ENCODE peak calls at places on chromosomes 13 and 19, in five cellular contexts. G is CD8-positive, alpha-beta memory T cell; M is CD4-positive, alpha-beta memory T cell; H is IMR-90; O is uterus. N is an unnamed sample.

GRCh38 chr19:14450168-14450874 is 17.2 kb downstream of the PKN1 start:
- DNase-seq in G (peak; percentile 36), M (peak; percentile 47), H (no peak), O (no peak), N (no peak)

GRCh38 chr13:27536361-27537101 is 83.8 kb downstream of the LNX2 start:
- DNase-seq in G (no peak), M (no peak), H (no peak), O (no peak), N (no peak)

GRCh38 chr13:30796132-30796832 is 60.9 kb downstream of the ALOX5AP start:
- DNase-seq in G (no peak), M (peak; percentile 11), H (peak; percentile 62), O (no peak), N (peak; percentile 40)

GRCh38 chr13:32019612-32020233 is 11.9 kb upstream of the FRY start:
- DNase-seq in G (no peak), M (peak; percentile 10), H (peak; percentile 81), O (peak; percentile 62), N (peak; percentile 38)

GRCh38 chr13:34430294-34430693 is 511.8 kb upstream of the NBEA start:
- DNase-seq in G (no peak), M (no peak), H (peak; percentile 3), O (no peak), N (no peak)

GRCh38 chr13:27913116-27913515 is 6.7 kb upstream of the PDX1 start:
- DNase-seq in G (no peak), M (no peak), H (no peak), O (no peak), N (no peak)

GRCh38 chr19:48553676-48554384 is 1.9 kb downstream of the SULT2B1 start:
- DNase-seq in G (no peak), M (no peak), H (peak; percentile 86), O (peak; percentile 50), N (peak; percentile 94)

GRCh38 chr13:44159633-44160279 is 213.9 kb upstream of the SERP2 start:
- DNase-seq in G (no peak), M (no peak), H (no peak), O (no peak), N (no peak)

GRCh38 chr19:5997371-5997770 is 19.4 kb upstream of the RANBP3 start:
- DNase-seq in G (no peak), M (no peak), H (no peak), O (no peak), N (no peak)

GRCh38 chr19:49423278-49423984 is at the start of gene PTH2:
- DNase-seq in G (no peak), M (no peak), H (no peak), O (no peak), N (no peak)

GRCh38 chr13:110610955-110611595 is 4.3 kb upstream of the NAXD start:
- DNase-seq in G (no peak), M (no peak), H (peak; percentile 21), O (no peak), N (no peak)

GRCh38 chr19:46728693-46729339 is 11.9 kb upstream of the PRKD2 start:
- DNase-seq in G (peak; percentile 81), M (peak; percentile 78), H (peak; percentile 44), O (peak; percentile 75), N (peak; percentile 64)

GRCh38 chr19:38485541-38486285 is 52.2 kb downstream of the RYR1 start:
- DNase-seq in G (no peak), M (no peak), H (no peak), O (no peak), N (no peak)

GRCh38 chr19:30070198-30070969 is 128.3 kb downstream of the URI1 start:
- DNase-seq in G (no peak), M (no peak), H (no peak), O (no peak), N (no peak)

GRCh38 chr13:64925284-64925683 is 2304.9 kb downstream of the PCDH9 start:
- DNase-seq in G (no peak), M (no peak), H (peak; percentile 19), O (no peak), N (no peak)

GRCh38 chr13:86856996-86857395 is 814.2 kb upstream of the SLITRK5 start:
- DNase-seq in G (no peak), M (no peak), H (peak; percentile 76), O (no peak), N (no peak)

GRCh38 chr13:95573226-95573625 is 20.7 kb downstream of the CLDN10 start:
- DNase-seq in G (no peak), M (no peak), H (peak; percentile 11), O (no peak), N (peak; percentile 25)

GRCh38 chr19:39032164-39032918 is at the start of gene FBXO27:
- DNase-seq in G (no peak), M (no peak), H (no peak), O (peak; percentile 20), N (no peak)

GRCh38 chr13:97266734-97267417 is 44.7 kb downstream of the MBNL2 start:
- DNase-seq in G (no peak), M (no peak), H (no peak), O (no peak), N (no peak)

GRCh38 chr19:49362048-49362925 is at the start of gene TEAD2:
- DNase-seq in G (no peak), M (peak; percentile 20), H (peak; percentile 47), O (peak; percentile 86), N (peak; percentile 54)

GRCh38 chr19:37227996-37228395 is 10.0 kb downstream of the ZNF383 start:
- DNase-seq in G (peak; percentile 19), M (peak; percentile 40), H (no peak), O (no peak), N (no peak)

GRCh38 chr13:99636728-99637353 is 135.6 kb downstream of the TM9SF2 start:
- DNase-seq in G (no peak), M (no peak), H (no peak), O (no peak), N (no peak)

GRCh38 chr13:75186384-75186783 is 295.6 kb downstream of the TBC1D4 start:
- DNase-seq in G (no peak), M (no peak), H (no peak), O (no peak), N (no peak)

GRCh38 chr13:114225610-114226009 is 9.1 kb upstream of the CDC16 start:
- DNase-seq in G (no peak), M (no peak), H (no peak), O (no peak), N (no peak)

GRCh38 chr13:19993024-19993423 is 34.5 kb downstream of the ZMYM2 start:
- DNase-seq in G (no peak), M (no peak), H (no peak), O (no peak), N (no peak)

GRCh38 chr13:113374511-113375175 is 10.7 kb upstream of the GRTP1 start:
- DNase-seq in G (no peak), M (no peak), H (no peak), O (no peak), N (no peak)

GRCh38 chr19:6667114-6667627 is 2.8 kb downstream of the TNFSF14 start:
- DNase-seq in G (peak; percentile 14), M (no peak), H (no peak), O (no peak), N (no peak)

GRCh38 chr13:73532582-73532981 is 473.8 kb downstream of the KLF5 start:
- DNase-seq in G (no peak), M (no peak), H (no peak), O (no peak), N (no peak)

GRCh38 chr19:41868120-41868988 is 8.3 kb downstream of the RPS19 start:
- DNase-seq in G (no peak), M (no peak), H (no peak), O (no peak), N (no peak)

GRCh38 chr13:108985166-108985565 is 355.8 kb downstream of the MYO16 start:
- DNase-seq in G (no peak), M (no peak), H (no peak), O (no peak), N (no peak)

DNA sequence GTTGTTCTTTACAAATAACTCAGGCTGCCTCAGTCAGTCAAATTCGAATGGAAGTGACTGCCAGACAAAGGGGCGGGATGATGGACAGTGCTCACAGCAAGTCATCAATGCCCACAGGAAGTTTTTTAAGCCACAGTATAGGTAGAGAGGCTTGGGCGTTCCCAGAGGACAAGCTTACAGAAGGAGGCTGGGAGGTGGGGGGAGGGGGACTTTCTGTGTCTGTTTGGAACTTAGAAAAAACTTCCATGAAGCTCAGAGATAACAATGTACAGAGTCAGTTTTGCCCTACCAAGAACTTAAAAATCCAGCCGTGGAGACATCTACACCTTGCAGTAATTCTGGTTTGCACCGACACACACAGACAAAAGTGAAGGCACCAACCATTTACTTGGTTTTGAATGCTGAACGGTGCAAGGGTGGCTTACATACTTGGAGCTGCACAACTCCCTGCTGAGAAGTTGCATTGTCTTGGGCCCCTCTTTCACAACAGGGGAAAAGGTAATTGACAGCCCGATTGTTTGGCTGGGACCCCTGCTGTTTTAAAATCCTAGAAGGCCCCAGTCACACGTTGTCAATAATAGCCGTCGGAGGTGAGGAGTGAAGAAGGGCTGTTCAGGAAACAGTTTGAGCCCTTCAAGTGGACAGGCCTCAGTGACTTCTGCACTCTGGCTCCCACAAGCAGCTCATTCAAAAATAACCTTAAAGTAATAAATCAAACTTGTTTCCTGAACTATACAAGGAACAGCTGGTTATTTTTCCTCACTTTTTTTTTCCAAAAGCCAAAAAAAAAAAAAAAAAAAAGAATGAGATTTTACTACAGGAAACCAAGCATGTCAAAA is 18.8 kb upstream of the SPRY2 start:
- DNase-seq in G (no peak), M (no peak), H (no peak), O (no peak), N (no peak)
- H3K27ac ChIP-seq in G (no peak overlapping the region), M (no peak overlapping the region), H (no peak overlapping the region), O (no peak overlapping the region), N (no peak overlapping the region)

GRCh38 chr13:90413548-90413947 is 933.9 kb upstream of the MIR17HG start:
- DNase-seq in G (no peak), M (no peak), H (no peak), O (no peak), N (no peak)
- H3K9me3 ChIP-seq in G (no peaks in the 10 kb centered on the region), M (no peaks in the 10 kb centered on the region), H (no peaks in the 10 kb centered on the region), O (no peaks in the 10 kb centered on the region), N (no peaks in the 10 kb centered on the region)

DNA sequence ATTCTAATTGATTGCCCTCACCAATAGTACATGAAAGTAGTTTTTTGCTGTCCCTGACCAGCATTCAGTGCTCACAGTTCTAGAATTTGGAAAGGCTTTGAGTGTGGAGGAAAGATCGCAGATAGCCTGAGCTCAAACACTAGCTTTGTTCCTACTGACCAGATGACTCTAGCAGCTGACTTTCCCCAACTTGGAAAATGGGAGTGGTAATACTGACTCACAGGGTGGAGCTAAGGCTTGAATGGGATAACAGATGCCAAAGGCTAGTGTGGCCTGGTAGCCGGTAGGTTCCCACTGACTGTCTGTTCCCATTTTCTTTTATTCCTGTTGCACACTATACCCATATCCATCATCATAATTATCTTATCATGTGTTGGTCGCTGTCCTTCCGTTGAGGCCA is 3.7 kb downstream of the ZSCAN22 start:
- DNase-seq in G (no peak), M (no peak), H (peak; percentile 76), O (no peak), N (no peak)
- H3K27ac ChIP-seq in G (no peak overlapping the region), M (no peak overlapping the region), H (no peak overlapping the region), O (no peak overlapping the region), N (peak overlapping the region; percentile 5)

DNA sequence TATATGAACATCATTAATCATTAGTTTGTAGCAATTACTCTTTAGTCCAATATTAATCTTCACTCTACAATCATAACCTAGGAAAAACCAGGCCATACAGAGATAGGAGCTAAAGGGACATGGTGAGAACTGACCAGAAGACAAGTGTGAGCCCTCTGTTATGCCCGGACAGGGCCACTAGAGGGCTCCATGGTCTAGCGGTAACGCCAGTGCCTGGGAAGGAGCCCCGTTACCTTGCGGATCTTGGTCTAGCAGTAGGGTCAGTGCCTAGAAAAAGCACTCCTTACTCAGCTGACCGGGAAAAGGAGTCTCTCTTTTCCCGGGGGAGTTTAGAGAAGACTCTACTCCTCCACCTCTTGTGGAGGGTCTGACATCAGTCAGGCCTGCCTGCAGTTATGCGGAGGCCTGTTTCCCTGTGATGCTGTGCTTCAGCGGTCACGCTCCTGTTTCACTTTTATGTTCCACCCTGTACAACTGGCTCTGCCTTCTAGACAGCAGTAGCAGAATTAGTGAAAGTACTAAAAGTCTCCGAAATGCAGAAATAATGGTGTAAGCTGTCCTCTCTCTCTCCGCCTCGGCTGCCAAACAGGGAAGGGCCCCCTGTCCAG is 13.8 kb downstream of the OR7D4 start:
- DNase-seq in G (peak; percentile 42), M (peak; percentile 51), H (peak; percentile 54), O (peak; percentile 57), N (peak; percentile 86)
- H3K9me3 ChIP-seq in G (no peaks in the 10 kb centered on the region), M (no peaks in the 10 kb centered on the region), H (no peaks in the 10 kb centered on the region), O (no peaks in the 10 kb centered on the region), N (no peaks in the 10 kb centered on the region)

N was measured in adrenal gland.